ENCODE peak calls at places on chromosome 4, in four cellular contexts. B is AG09309, A is dorsolateral prefrontal cortex, H is upper lobe of right lung. S is an unnamed sample.
A peak's percentile ranks its signal among the peaks of the same experiment; 100 is the strongest.

GRCh38 chr4:123339507-123340380 is 56.9 kb upstream of the SPRY1 start:
- DNase-seq in H (no peak), B (no peak), A (no peak), S (no peak)

GRCh38 chr4:167020410-167020809 is 213.9 kb downstream of the SPOCK3 start:
- DNase-seq in H (no peak), B (no peak), A (no peak), S (peak; percentile 8)

GRCh38 chr4:2257361-2258001 is 4.4 kb downstream of the MXD4 start:
- DNase-seq in H (peak; percentile 59), B (no peak), A (peak; percentile 22), S (no peak)

GRCh38 chr4:156970501-156971167 is 965 bp downstream of the PDGFC start:
- DNase-seq in H (peak; percentile 85), A (no peak), B (no peak), S (peak; percentile 74)

GRCh38 chr4:174697164-174697563 is 131.9 kb downstream of the GLRA3 start:
- DNase-seq in A (no peak), H (no peak), B (peak; percentile 61), S (peak; percentile 83)

GRCh38 chr4:178322524-178323183 is 880.4 kb upstream of the AGA start:
- DNase-seq in B (no peak), H (no peak), A (no peak), S (no peak)

GRCh38 chr4:18322111-18322510 is 300.6 kb upstream of the LCORL start:
- DNase-seq in H (no peak), A (no peak), B (no peak), S (no peak)

GRCh38 chr4:148065069-148065468 is 333.2 kb downstream of the ARHGAP10 start:
- DNase-seq in B (peak; percentile 46), H (no peak), A (no peak), S (peak; percentile 77)

GRCh38 chr4:85677286-85677685 is 202.3 kb downstream of the ARHGAP24 start:
- DNase-seq in B (no peak), A (no peak), H (no peak), S (peak; percentile 47)

GRCh38 chr4:39528056-39528465 is 822 bp upstream of the UGDH start:
- DNase-seq in B (peak; percentile 49), H (no peak), A (no peak), S (peak; percentile 84)

GRCh38 chr4:23327120-23327519 is 562.7 kb downstream of the PPARGC1A start:
- DNase-seq in H (no peak), A (no peak), B (no peak), S (no peak)

GRCh38 chr4:169984203-169984602 is 42.0 kb downstream of the MFAP3L start:
- DNase-seq in A (no peak), B (no peak), H (no peak), S (no peak)

GRCh38 chr4:95572304-95572991 is 23.7 kb upstream of the UNC5C start:
- DNase-seq in B (no peak), A (no peak), H (peak; percentile 63), S (no peak)

GRCh38 chr4:73970011-73970410 is 11.8 kb downstream of the PF4 start:
- DNase-seq in B (no peak), H (no peak), A (no peak), S (no peak)

GRCh38 chr4:175927121-175927520 is 115.1 kb upstream of the GPM6A start:
- DNase-seq in A (no peak), B (no peak), H (no peak), S (no peak)

GRCh38 chr4:85127653-85128052 is 161.2 kb upstream of the WDFY3 start:
- DNase-seq in A (no peak), H (no peak), B (no peak), S (no peak)

GRCh38 chr4:173192375-173193162 is 24.0 kb downstream of the GALNT7 start:
- DNase-seq in H (no peak), A (no peak), B (no peak), S (no peak)

GRCh38 chr4:17325098-17325497 is 186.8 kb downstream of the QDPR start:
- DNase-seq in A (no peak), H (no peak), B (no peak), S (no peak)

GRCh38 chr4:176002007-176002623 is 63.5 kb upstream of the WDR17 start:
- DNase-seq in A (peak; percentile 35), B (no peak), H (peak; percentile 80), S (no peak)

GRCh38 chr4:78585633-78586032 is 34.1 kb downstream of the ANXA3 start:
- DNase-seq in H (no peak), A (no peak), B (no peak), S (no peak)

GRCh38 chr4:107616838-107617389 is 103.1 kb downstream of the PAPSS1 start:
- DNase-seq in H (no peak), A (no peak), B (no peak), S (no peak)

GRCh38 chr4:94469221-94469784 is 17.6 kb downstream of the PDLIM5 start:
- DNase-seq in B (no peak), A (no peak), H (no peak), S (no peak)

GRCh38 chr4:37434469-37434868 is 189.9 kb downstream of the NWD2 start:
- DNase-seq in B (no peak), A (no peak), H (no peak), S (peak; percentile 15)

GRCh38 chr4:39522068-39522467 is 5.2 kb downstream of the UGDH start:
- DNase-seq in B (no peak), A (no peak), H (no peak), S (no peak)

GRCh38 chr4:176883681-176884418 is 91.1 kb upstream of the VEGFC start:
- DNase-seq in A (no peak), B (peak; percentile 97), H (no peak), S (peak; percentile 69)

GRCh38 chr4:61199869-61200194 is 294 bp upstream of the ADGRL3 start:
- DNase-seq in B (no peak), A (no peak), H (no peak), S (no peak)

GRCh38 chr4:133394971-133395627 is 246.0 kb downstream of the PCDH10 start:
- DNase-seq in B (no peak), A (no peak), H (no peak), S (no peak)

GRCh38 chr4:98648602-98649001 is 9.8 kb downstream of the TSPAN5 start:
- DNase-seq in A (no peak), H (no peak), B (no peak), S (peak; percentile 11)

GRCh38 chr4:112766422-112766821 is 129.5 kb downstream of the LARP7 start:
- DNase-seq in B (peak; percentile 1), A (no peak), H (no peak), S (peak; percentile 58)

GRCh38 chr4:1991596-1992434 is 17.0 kb downstream of the NELFA start:
- DNase-seq in B (no peak), A (peak; percentile 20), H (peak; percentile 64), S (no peak)

GRCh38 chr4:3375688-3376087 is 66.1 kb upstream of the HGFAC start:
- DNase-seq in B (peak; percentile 78), A (no peak), H (no peak), S (peak; percentile 42)

DNA sequence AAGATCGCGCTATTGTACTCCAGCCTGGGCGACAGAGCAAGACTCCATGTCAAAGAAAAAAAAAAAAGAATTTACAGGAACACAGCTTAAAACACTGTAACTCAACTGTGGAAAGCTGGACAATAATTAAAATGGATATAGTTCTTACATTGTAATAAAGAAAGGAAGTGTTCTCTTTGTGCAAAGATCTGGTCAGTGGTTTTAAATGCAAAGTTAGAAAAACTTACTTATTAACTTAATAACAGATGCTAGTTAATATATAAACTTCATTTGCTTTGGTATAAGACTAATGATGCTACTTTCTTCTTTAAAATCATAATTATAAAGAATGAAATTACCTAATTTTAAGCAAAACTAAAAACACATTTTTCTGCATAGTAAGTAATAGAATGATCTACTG is 2024.1 kb upstream of the TENM3 start:
- DNase-seq in A (no peak), B (no peak), H (no peak), S (no peak)
- H3K4me3 ChIP-seq in A (no peak overlapping the region), B (no peak overlapping the region), H (no peak overlapping the region), S (no peak overlapping the region)

DNA sequence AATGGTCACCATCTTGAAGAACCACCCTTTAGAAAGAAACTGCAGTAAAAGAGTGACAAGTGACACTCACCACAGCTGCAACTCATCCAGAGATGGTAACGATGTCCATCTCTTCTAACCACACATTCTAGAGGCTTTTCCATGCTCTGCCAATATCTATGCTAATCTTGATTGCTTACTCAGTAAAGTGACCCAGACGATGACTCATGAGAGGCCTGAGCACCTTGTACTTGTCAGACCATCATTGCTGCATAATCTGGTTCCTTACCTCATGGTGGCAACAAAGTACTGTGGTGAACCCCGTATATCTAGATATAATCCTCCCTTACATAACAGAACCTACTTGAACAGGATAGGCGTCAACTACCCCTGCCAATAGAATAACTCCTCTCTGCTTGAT is 75.6 kb downstream of the CCNG2 start:
- DNase-seq in A (no peak), H (no peak), B (no peak), S (peak; percentile 17)
- TF ChIP-seq CTCF in A (no peak), H (no peak), B (no peak), S (no peak)

GRCh38 chr4:183905081-183905592 is at the start of gene STOX2:
- DNase-seq in H (peak; percentile 84), A (peak; percentile 89), B (no peak), S (peak; percentile 22)

GRCh38 chr4:183908284-183908683 is 3.2 kb downstream of the STOX2 start:
- DNase-seq in H (no peak), B (no peak), A (no peak), S (no peak)

GRCh38 chr4:183906736-183907651 is 1.9 kb downstream of the STOX2 start:
- DNase-seq in H (peak; percentile 63), B (no peak), A (peak; percentile 48), S (no peak)

GRCh38 chr4:183905593-183906485 is 732 bp downstream of the STOX2 start:
- DNase-seq in B (no peak), H (peak; percentile 67), A (peak; percentile 79), S (peak; percentile 11)

DNA sequence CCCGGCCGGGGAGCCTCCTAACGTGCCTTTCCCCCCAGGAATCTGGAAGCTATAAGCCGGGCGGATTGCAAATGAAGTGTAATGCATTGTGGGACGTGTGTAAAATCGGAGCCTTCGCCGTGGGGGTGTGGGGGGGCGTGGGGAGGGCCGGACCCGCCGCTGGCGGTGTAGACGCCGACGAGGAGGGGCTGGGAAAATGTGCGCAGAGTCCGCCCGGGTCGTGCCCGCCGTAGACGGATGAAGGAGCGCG is 1.3 kb downstream of the STOX2 start:
- DNase-seq in A (no peak), B (no peak), H (no peak), S (no peak)
- H3K4me3 ChIP-seq in A (peak overlapping the region; percentile 73), B (no peak overlapping the region), H (peak overlapping the region; percentile 68), S (no peak overlapping the region)

GRCh38 chr4:117900832-117901231 is 133.5 kb upstream of the NDST3 start:
- DNase-seq in B (no peak), A (no peak), H (no peak), S (no peak)
- TF ChIP-seq CTCF in B (no peak), A (no peak), H (no peak), S (no peak)

GRCh38 chr4:106423791-106424190 is 55.2 kb upstream of the GIMD1 start:
- DNase-seq in A (no peak), B (no peak), H (no peak), S (no peak)
- H3K4me3 ChIP-seq in A (no peak overlapping the region), B (no peak overlapping the region), H (no peak overlapping the region), S (no peak overlapping the region)

GRCh38 chr4:151646322-151646721 is 114.5 kb downstream of the GATB start:
- DNase-seq in A (no peak), B (no peak), H (no peak), S (no peak)
- TF ChIP-seq CTCF in A (no peak), B (no peak), H (no peak), S (no peak)

DNA sequence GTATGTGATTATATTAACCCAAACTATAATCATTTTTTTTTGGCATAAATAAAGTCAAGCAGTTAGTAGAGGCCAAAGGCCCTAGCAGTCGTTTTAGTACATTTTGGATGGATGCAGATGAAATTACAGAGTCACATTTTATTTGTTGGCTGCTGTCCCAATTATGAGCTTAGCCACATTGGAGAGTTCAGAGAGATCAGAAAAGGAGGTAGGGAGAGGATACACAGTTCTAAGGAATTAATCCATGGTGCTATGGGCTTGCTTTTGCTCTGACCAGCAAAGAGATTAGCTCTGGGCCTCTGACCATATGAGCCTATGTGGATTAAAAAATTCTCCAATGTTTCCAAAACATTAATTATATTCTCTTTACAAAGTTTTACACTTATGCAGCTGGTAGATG is 395.1 kb downstream of the RAPGEF2 start:
- DNase-seq in B (no peak), H (no peak), A (no peak), S (no peak)
- H3K4me3 ChIP-seq in B (no peak overlapping the region), H (no peak overlapping the region), A (no peak overlapping the region), S (no peak overlapping the region)